ENCODE peak calls at places on chromosomes 12 and 14, in eight cellular contexts. One of them, this sample, is unnamed.

GRCh38 chr14:35878272-35879140 is 52.4 kb downstream of the BRMS1L start:
- DNase-seq in K562: peak
- DNase-seq in thyroid gland: no peak
- DNase-seq in AG09319: peak
- DNase-seq in tibial artery: no peak
- DNase-seq in CD8-positive, alpha-beta memory T cell: no peak
- DNase-seq in activated T-helper 9 cell treated with anti-CD3 and anti-CD28 coated beads, Interleukin-2, amount 50 U/mL, for 16 hours: no peak
- DNase-seq in effector CD4-positive, alpha-beta T cell: no peak
- DNase-seq in this sample: peak

GRCh38 chr12:22657538-22657937 is 32.6 kb downstream of the ETNK1 start:
- DNase-seq in K562: no peak
- DNase-seq in thyroid gland: no peak
- DNase-seq in AG09319: no peak
- DNase-seq in tibial artery: no peak
- DNase-seq in CD8-positive, alpha-beta memory T cell: no peak
- DNase-seq in activated T-helper 9 cell treated with anti-CD3 and anti-CD28 coated beads, Interleukin-2, amount 50 U/mL, for 16 hours: no peak
- DNase-seq in effector CD4-positive, alpha-beta T cell: no peak
- DNase-seq in this sample: no peak

GRCh38 chr12:1357171-1357570 is 237.2 kb downstream of the FBXL14 start:
- DNase-seq in K562: no peak
- DNase-seq in thyroid gland: no peak
- DNase-seq in AG09319: no peak
- DNase-seq in tibial artery: no peak
- DNase-seq in CD8-positive, alpha-beta memory T cell: no peak
- DNase-seq in activated T-helper 9 cell treated with anti-CD3 and anti-CD28 coated beads, Interleukin-2, amount 50 U/mL, for 16 hours: no peak
- DNase-seq in effector CD4-positive, alpha-beta T cell: no peak
- DNase-seq in this sample: no peak

GRCh38 chr12:57754411-57755193 is at the start of gene MARCHF9:
- DNase-seq in K562: peak
- DNase-seq in thyroid gland: peak
- DNase-seq in AG09319: no peak
- DNase-seq in tibial artery: peak
- DNase-seq in CD8-positive, alpha-beta memory T cell: peak
- DNase-seq in activated T-helper 9 cell treated with anti-CD3 and anti-CD28 coated beads, Interleukin-2, amount 50 U/mL, for 16 hours: peak
- DNase-seq in effector CD4-positive, alpha-beta T cell: peak
- DNase-seq in this sample: no peak

GRCh38 chr14:102084931-102085330 is 1.9 kb downstream of the HSP90AA1 start:
- DNase-seq in K562: no peak
- DNase-seq in thyroid gland: no peak
- DNase-seq in AG09319: no peak
- DNase-seq in tibial artery: no peak
- DNase-seq in CD8-positive, alpha-beta memory T cell: no peak
- DNase-seq in activated T-helper 9 cell treated with anti-CD3 and anti-CD28 coated beads, Interleukin-2, amount 50 U/mL, for 16 hours: no peak
- DNase-seq in effector CD4-positive, alpha-beta T cell: no peak
- DNase-seq in this sample: no peak

GRCh38 chr12:19799216-19799615 is 359.9 kb downstream of the AEBP2 start:
- DNase-seq in K562: no peak
- DNase-seq in thyroid gland: no peak
- DNase-seq in AG09319: no peak
- DNase-seq in tibial artery: no peak
- DNase-seq in CD8-positive, alpha-beta memory T cell: no peak
- DNase-seq in activated T-helper 9 cell treated with anti-CD3 and anti-CD28 coated beads, Interleukin-2, amount 50 U/mL, for 16 hours: no peak
- DNase-seq in effector CD4-positive, alpha-beta T cell: no peak
- DNase-seq in this sample: no peak

GRCh38 chr14:96173646-96174475 is 30.8 kb upstream of the BDKRB2 start:
- DNase-seq in K562: no peak
- DNase-seq in thyroid gland: no peak
- DNase-seq in AG09319: no peak
- DNase-seq in tibial artery: peak
- DNase-seq in CD8-positive, alpha-beta memory T cell: no peak
- DNase-seq in activated T-helper 9 cell treated with anti-CD3 and anti-CD28 coated beads, Interleukin-2, amount 50 U/mL, for 16 hours: no peak
- DNase-seq in effector CD4-positive, alpha-beta T cell: no peak
- DNase-seq in this sample: no peak

GRCh38 chr12:13088503-13088902 is 15.0 kb downstream of the GSG1 start:
- DNase-seq in K562: peak
- DNase-seq in thyroid gland: no peak
- DNase-seq in AG09319: no peak
- DNase-seq in tibial artery: no peak
- DNase-seq in CD8-positive, alpha-beta memory T cell: no peak
- DNase-seq in activated T-helper 9 cell treated with anti-CD3 and anti-CD28 coated beads, Interleukin-2, amount 50 U/mL, for 16 hours: no peak
- DNase-seq in effector CD4-positive, alpha-beta T cell: no peak
- DNase-seq in this sample: no peak

GRCh38 chr14:63006515-63006914 is 38.7 kb downstream of the KCNH5 start:
- DNase-seq in K562: no peak
- DNase-seq in thyroid gland: no peak
- DNase-seq in AG09319: no peak
- DNase-seq in tibial artery: no peak
- DNase-seq in CD8-positive, alpha-beta memory T cell: no peak
- DNase-seq in activated T-helper 9 cell treated with anti-CD3 and anti-CD28 coated beads, Interleukin-2, amount 50 U/mL, for 16 hours: no peak
- DNase-seq in effector CD4-positive, alpha-beta T cell: no peak
- DNase-seq in this sample: no peak

GRCh38 chr12:19916193-19916498 is 452.2 kb upstream of the PDE3A start:
- DNase-seq in K562: no peak
- DNase-seq in thyroid gland: no peak
- DNase-seq in AG09319: no peak
- DNase-seq in tibial artery: no peak
- DNase-seq in CD8-positive, alpha-beta memory T cell: no peak
- DNase-seq in activated T-helper 9 cell treated with anti-CD3 and anti-CD28 coated beads, Interleukin-2, amount 50 U/mL, for 16 hours: no peak
- DNase-seq in effector CD4-positive, alpha-beta T cell: no peak
- DNase-seq in this sample: no peak

GRCh38 chr14:101945171-101945570 is 19.2 kb upstream of the DYNC1H1 start:
- DNase-seq in K562: no peak
- DNase-seq in thyroid gland: no peak
- DNase-seq in AG09319: no peak
- DNase-seq in tibial artery: no peak
- DNase-seq in CD8-positive, alpha-beta memory T cell: no peak
- DNase-seq in activated T-helper 9 cell treated with anti-CD3 and anti-CD28 coated beads, Interleukin-2, amount 50 U/mL, for 16 hours: no peak
- DNase-seq in effector CD4-positive, alpha-beta T cell: no peak
- DNase-seq in this sample: no peak

GRCh38 chr14:32011225-32011624 is 65.9 kb upstream of the ARHGAP5 start:
- DNase-seq in K562: no peak
- DNase-seq in thyroid gland: no peak
- DNase-seq in AG09319: no peak
- DNase-seq in tibial artery: no peak
- DNase-seq in CD8-positive, alpha-beta memory T cell: no peak
- DNase-seq in activated T-helper 9 cell treated with anti-CD3 and anti-CD28 coated beads, Interleukin-2, amount 50 U/mL, for 16 hours: no peak
- DNase-seq in effector CD4-positive, alpha-beta T cell: no peak
- DNase-seq in this sample: no peak

GRCh38 chr12:132633901-132634300 is 15.3 kb downstream of the P2RX2 start:
- DNase-seq in K562: no peak
- DNase-seq in thyroid gland: no peak
- DNase-seq in AG09319: no peak
- DNase-seq in tibial artery: peak
- DNase-seq in CD8-positive, alpha-beta memory T cell: no peak
- DNase-seq in activated T-helper 9 cell treated with anti-CD3 and anti-CD28 coated beads, Interleukin-2, amount 50 U/mL, for 16 hours: no peak
- DNase-seq in effector CD4-positive, alpha-beta T cell: no peak
- DNase-seq in this sample: no peak

GRCh38 chr14:100168515-100168914 is 9.1 kb upstream of the DEGS2 start:
- DNase-seq in K562: peak
- DNase-seq in thyroid gland: no peak
- DNase-seq in AG09319: no peak
- DNase-seq in tibial artery: no peak
- DNase-seq in CD8-positive, alpha-beta memory T cell: no peak
- DNase-seq in activated T-helper 9 cell treated with anti-CD3 and anti-CD28 coated beads, Interleukin-2, amount 50 U/mL, for 16 hours: no peak
- DNase-seq in effector CD4-positive, alpha-beta T cell: no peak
- DNase-seq in this sample: no peak

GRCh38 chr12:1457901-1458300 is 136.5 kb downstream of the FBXL14 start:
- DNase-seq in K562: no peak
- DNase-seq in thyroid gland: no peak
- DNase-seq in AG09319: peak
- DNase-seq in tibial artery: peak
- DNase-seq in CD8-positive, alpha-beta memory T cell: no peak
- DNase-seq in activated T-helper 9 cell treated with anti-CD3 and anti-CD28 coated beads, Interleukin-2, amount 50 U/mL, for 16 hours: no peak
- DNase-seq in effector CD4-positive, alpha-beta T cell: no peak
- DNase-seq in this sample: peak

GRCh38 chr12:41532072-41532471 is 344.0 kb downstream of the PDZRN4 start:
- DNase-seq in K562: no peak
- DNase-seq in thyroid gland: no peak
- DNase-seq in AG09319: no peak
- DNase-seq in tibial artery: no peak
- DNase-seq in CD8-positive, alpha-beta memory T cell: no peak
- DNase-seq in activated T-helper 9 cell treated with anti-CD3 and anti-CD28 coated beads, Interleukin-2, amount 50 U/mL, for 16 hours: no peak
- DNase-seq in effector CD4-positive, alpha-beta T cell: no peak
- DNase-seq in this sample: no peak

GRCh38 chr14:73753043-73753886 is 39.1 kb upstream of the PNMA1 start:
- DNase-seq in K562: peak
- DNase-seq in thyroid gland: no peak
- DNase-seq in AG09319: no peak
- DNase-seq in tibial artery: no peak
- DNase-seq in CD8-positive, alpha-beta memory T cell: no peak
- DNase-seq in activated T-helper 9 cell treated with anti-CD3 and anti-CD28 coated beads, Interleukin-2, amount 50 U/mL, for 16 hours: no peak
- DNase-seq in effector CD4-positive, alpha-beta T cell: peak
- DNase-seq in this sample: no peak

GRCh38 chr12:106590601-106591000 is 7.8 kb downstream of the RFX4 start:
- DNase-seq in K562: no peak
- DNase-seq in thyroid gland: no peak
- DNase-seq in AG09319: no peak
- DNase-seq in tibial artery: no peak
- DNase-seq in CD8-positive, alpha-beta memory T cell: no peak
- DNase-seq in activated T-helper 9 cell treated with anti-CD3 and anti-CD28 coated beads, Interleukin-2, amount 50 U/mL, for 16 hours: no peak
- DNase-seq in effector CD4-positive, alpha-beta T cell: no peak
- DNase-seq in this sample: no peak

GRCh38 chr12:96285158-96285557 is 91.0 kb downstream of the ELK3 start:
- DNase-seq in K562: no peak
- DNase-seq in thyroid gland: no peak
- DNase-seq in AG09319: no peak
- DNase-seq in tibial artery: no peak
- DNase-seq in CD8-positive, alpha-beta memory T cell: no peak
- DNase-seq in activated T-helper 9 cell treated with anti-CD3 and anti-CD28 coated beads, Interleukin-2, amount 50 U/mL, for 16 hours: no peak
- DNase-seq in effector CD4-positive, alpha-beta T cell: no peak
- DNase-seq in this sample: no peak

GRCh38 chr12:6867407-6868210 is at the start of gene TPI1:
- DNase-seq in K562: peak
- DNase-seq in thyroid gland: peak
- DNase-seq in AG09319: peak
- DNase-seq in tibial artery: peak
- DNase-seq in CD8-positive, alpha-beta memory T cell: peak
- DNase-seq in activated T-helper 9 cell treated with anti-CD3 and anti-CD28 coated beads, Interleukin-2, amount 50 U/mL, for 16 hours: peak
- DNase-seq in effector CD4-positive, alpha-beta T cell: peak
- DNase-seq in this sample: no peak

GRCh38 chr14:65879218-65880009 is 466.9 kb downstream of the FUT8 start:
- DNase-seq in K562: no peak
- DNase-seq in thyroid gland: no peak
- DNase-seq in AG09319: peak
- DNase-seq in tibial artery: no peak
- DNase-seq in CD8-positive, alpha-beta memory T cell: no peak
- DNase-seq in activated T-helper 9 cell treated with anti-CD3 and anti-CD28 coated beads, Interleukin-2, amount 50 U/mL, for 16 hours: no peak
- DNase-seq in effector CD4-positive, alpha-beta T cell: no peak
- DNase-seq in this sample: no peak

GRCh38 chr12:79874665-79875064 is 60.2 kb downstream of the PPP1R12A start:
- DNase-seq in K562: no peak
- DNase-seq in thyroid gland: no peak
- DNase-seq in AG09319: no peak
- DNase-seq in tibial artery: no peak
- DNase-seq in CD8-positive, alpha-beta memory T cell: no peak
- DNase-seq in activated T-helper 9 cell treated with anti-CD3 and anti-CD28 coated beads, Interleukin-2, amount 50 U/mL, for 16 hours: no peak
- DNase-seq in effector CD4-positive, alpha-beta T cell: no peak
- DNase-seq in this sample: no peak

GRCh38 chr12:127559349-127560040 is 707.5 kb upstream of the TMEM132C start:
- DNase-seq in K562: peak
- DNase-seq in thyroid gland: peak
- DNase-seq in AG09319: peak
- DNase-seq in tibial artery: no peak
- DNase-seq in CD8-positive, alpha-beta memory T cell: peak
- DNase-seq in activated T-helper 9 cell treated with anti-CD3 and anti-CD28 coated beads, Interleukin-2, amount 50 U/mL, for 16 hours: peak
- DNase-seq in effector CD4-positive, alpha-beta T cell: no peak
- DNase-seq in this sample: peak

GRCh38 chr14:92754956-92755355 is 6.5 kb upstream of the LGMN start:
- DNase-seq in K562: peak
- DNase-seq in thyroid gland: no peak
- DNase-seq in AG09319: no peak
- DNase-seq in tibial artery: no peak
- DNase-seq in CD8-positive, alpha-beta memory T cell: no peak
- DNase-seq in activated T-helper 9 cell treated with anti-CD3 and anti-CD28 coated beads, Interleukin-2, amount 50 U/mL, for 16 hours: no peak
- DNase-seq in effector CD4-positive, alpha-beta T cell: no peak
- DNase-seq in this sample: no peak

GRCh38 chr12:119423285-119423684 is 88.8 kb downstream of the CCDC60 start:
- DNase-seq in K562: peak
- DNase-seq in thyroid gland: no peak
- DNase-seq in AG09319: no peak
- DNase-seq in tibial artery: no peak
- DNase-seq in CD8-positive, alpha-beta memory T cell: no peak
- DNase-seq in activated T-helper 9 cell treated with anti-CD3 and anti-CD28 coated beads, Interleukin-2, amount 50 U/mL, for 16 hours: no peak
- DNase-seq in effector CD4-positive, alpha-beta T cell: no peak
- DNase-seq in this sample: no peak

GRCh38 chr12:51036165-51036765 is 10.1 kb upstream of the SLC11A2 start:
- DNase-seq in K562: no peak
- DNase-seq in thyroid gland: no peak
- DNase-seq in AG09319: no peak
- DNase-seq in tibial artery: no peak
- DNase-seq in CD8-positive, alpha-beta memory T cell: no peak
- DNase-seq in activated T-helper 9 cell treated with anti-CD3 and anti-CD28 coated beads, Interleukin-2, amount 50 U/mL, for 16 hours: no peak
- DNase-seq in effector CD4-positive, alpha-beta T cell: no peak
- DNase-seq in this sample: no peak

GRCh38 chr12:124764451-124764850 is 99.2 kb downstream of the SCARB1 start:
- DNase-seq in K562: peak
- DNase-seq in thyroid gland: no peak
- DNase-seq in AG09319: no peak
- DNase-seq in tibial artery: no peak
- DNase-seq in CD8-positive, alpha-beta memory T cell: no peak
- DNase-seq in activated T-helper 9 cell treated with anti-CD3 and anti-CD28 coated beads, Interleukin-2, amount 50 U/mL, for 16 hours: no peak
- DNase-seq in effector CD4-positive, alpha-beta T cell: no peak
- DNase-seq in this sample: no peak

GRCh38 chr12:63862187-63863107 is 17.9 kb downstream of the SRGAP1 start:
- DNase-seq in K562: no peak
- DNase-seq in thyroid gland: peak
- DNase-seq in AG09319: no peak
- DNase-seq in tibial artery: no peak
- DNase-seq in CD8-positive, alpha-beta memory T cell: no peak
- DNase-seq in activated T-helper 9 cell treated with anti-CD3 and anti-CD28 coated beads, Interleukin-2, amount 50 U/mL, for 16 hours: no peak
- DNase-seq in effector CD4-positive, alpha-beta T cell: no peak
- DNase-seq in this sample: no peak

GRCh38 chr12:102954143-102954542 is 3.3 kb upstream of the ASCL1 start:
- DNase-seq in K562: no peak
- DNase-seq in thyroid gland: no peak
- DNase-seq in AG09319: no peak
- DNase-seq in tibial artery: no peak
- DNase-seq in CD8-positive, alpha-beta memory T cell: no peak
- DNase-seq in activated T-helper 9 cell treated with anti-CD3 and anti-CD28 coated beads, Interleukin-2, amount 50 U/mL, for 16 hours: no peak
- DNase-seq in effector CD4-positive, alpha-beta T cell: no peak
- DNase-seq in this sample: no peak

GRCh38 chr14:51884086-51884927 is 23.9 kb downstream of the GNG2 start:
- DNase-seq in K562: peak
- DNase-seq in thyroid gland: no peak
- DNase-seq in AG09319: peak
- DNase-seq in tibial artery: no peak
- DNase-seq in CD8-positive, alpha-beta memory T cell: no peak
- DNase-seq in activated T-helper 9 cell treated with anti-CD3 and anti-CD28 coated beads, Interleukin-2, amount 50 U/mL, for 16 hours: no peak
- DNase-seq in effector CD4-positive, alpha-beta T cell: no peak
- DNase-seq in this sample: peak

GRCh38 chr12:100936661-100937060 is 142.1 kb downstream of the ANO4 start:
- DNase-seq in K562: no peak
- DNase-seq in thyroid gland: no peak
- DNase-seq in AG09319: no peak
- DNase-seq in tibial artery: no peak
- DNase-seq in CD8-positive, alpha-beta memory T cell: no peak
- DNase-seq in activated T-helper 9 cell treated with anti-CD3 and anti-CD28 coated beads, Interleukin-2, amount 50 U/mL, for 16 hours: no peak
- DNase-seq in effector CD4-positive, alpha-beta T cell: no peak
- DNase-seq in this sample: no peak

GRCh38 chr14:89911018-89911919 is 43.3 kb downstream of the EFCAB11 start:
- DNase-seq in K562: no peak
- DNase-seq in thyroid gland: peak
- DNase-seq in AG09319: no peak
- DNase-seq in tibial artery: no peak
- DNase-seq in CD8-positive, alpha-beta memory T cell: no peak
- DNase-seq in activated T-helper 9 cell treated with anti-CD3 and anti-CD28 coated beads, Interleukin-2, amount 50 U/mL, for 16 hours: no peak
- DNase-seq in effector CD4-positive, alpha-beta T cell: no peak
- DNase-seq in this sample: no peak

GRCh38 chr12:130875193-130875592 is 3.3 kb downstream of the RAN start:
- DNase-seq in K562: no peak
- DNase-seq in thyroid gland: no peak
- DNase-seq in AG09319: no peak
- DNase-seq in tibial artery: no peak
- DNase-seq in CD8-positive, alpha-beta memory T cell: no peak
- DNase-seq in activated T-helper 9 cell treated with anti-CD3 and anti-CD28 coated beads, Interleukin-2, amount 50 U/mL, for 16 hours: no peak
- DNase-seq in effector CD4-positive, alpha-beta T cell: no peak
- DNase-seq in this sample: no peak

GRCh38 chr12:47746523-47746922 is 12.2 kb downstream of the RAPGEF3 start:
- DNase-seq in K562: no peak
- DNase-seq in thyroid gland: no peak
- DNase-seq in AG09319: no peak
- DNase-seq in tibial artery: no peak
- DNase-seq in CD8-positive, alpha-beta memory T cell: no peak
- DNase-seq in activated T-helper 9 cell treated with anti-CD3 and anti-CD28 coated beads, Interleukin-2, amount 50 U/mL, for 16 hours: no peak
- DNase-seq in effector CD4-positive, alpha-beta T cell: no peak
- DNase-seq in this sample: no peak

This sample was measured in BJ.